ENCODE peak calls at places on chromosomes 2 and 18, in ten cellular contexts. Q is adrenal gland, G is spleen, Y is GM12891, R is A549, K is esophagus squamous epithelium, T is uterus, F is heart left ventricle, P is HepG2, L is tibial nerve. Z is an unnamed sample.

GRCh38 chr2:15643209-15643500 is 51.5 kb downstream of the DDX1 start:
- DNase-seq in Q (no peak), G (no peak), Y (no peak), R (no peak), K (no peak), T (no peak), F (no peak), P (no peak), L (no peak), Z (no peak)

GRCh38 chr2:11873766-11874165 is 127.3 kb downstream of the LPIN1 start:
- DNase-seq in Q (no peak), G (no peak), Y (no peak), R (no peak), K (no peak), T (no peak), F (no peak), P (no peak), L (no peak), Z (no peak)

GRCh38 chr2:64563436-64563938 is 39.4 kb downstream of the AFTPH start:
- DNase-seq in Q (no peak), G (no peak), Y (no peak), R (no peak), K (no peak), T (no peak), F (no peak), P (no peak), L (no peak), Z (no peak)

GRCh38 chr2:85750509-85751299 is 3.1 kb upstream of the ATOH8 start:
- DNase-seq in Q (peak; percentile 80), G (peak; percentile 86), Y (no peak), R (peak; percentile 72), K (peak; percentile 30), T (peak; percentile 70), F (peak; percentile 81), P (peak; percentile 70), L (peak; percentile 81), Z (peak; percentile 68)

GRCh38 chr2:159042115-159042850 is 73.8 kb downstream of the TANC1 start:
- DNase-seq in Q (no peak), G (no peak), Y (no peak), R (no peak), K (no peak), T (no peak), F (no peak), P (no peak), L (no peak), Z (no peak)

GRCh38 chr18:22230403-22231042 is 61.1 kb downstream of the GATA6 start:
- DNase-seq in Q (no peak), G (no peak), Y (no peak), R (peak; percentile 65), K (no peak), T (no peak), F (no peak), P (no peak), L (no peak), Z (peak; percentile 5)

GRCh38 chr18:46660955-46661749 is 4.1 kb upstream of the LOXHD1 start:
- DNase-seq in Q (peak; percentile 44), G (peak; percentile 60), Y (no peak), R (peak; percentile 8), K (no peak), T (no peak), F (no peak), P (peak; percentile 4), L (no peak), Z (no peak)

GRCh38 chr2:16135196-16135912 is 195.0 kb downstream of the MYCN start:
- DNase-seq in Q (no peak), G (no peak), Y (no peak), R (no peak), K (no peak), T (no peak), F (no peak), P (no peak), L (peak; percentile 1), Z (no peak)

GRCh38 chr2:190695739-190696138 is 46.9 kb downstream of the NAB1 start:
- DNase-seq in Q (no peak), G (no peak), Y (no peak), R (no peak), K (no peak), T (no peak), F (no peak), P (no peak), L (no peak), Z (no peak)

GRCh38 chr2:33784488-33784887 is 185.4 kb upstream of the FAM98A start:
- DNase-seq in Q (no peak), G (no peak), Y (no peak), R (no peak), K (no peak), T (no peak), F (no peak), P (no peak), L (no peak), Z (no peak)

GRCh38 chr18:3044931-3045698 is 32.2 kb upstream of the LPIN2 start:
- DNase-seq in Q (peak; percentile 48), G (no peak), Y (no peak), R (peak; percentile 61), K (no peak), T (no peak), F (peak; percentile 44), P (peak; percentile 58), L (peak; percentile 30), Z (no peak)

DNA sequence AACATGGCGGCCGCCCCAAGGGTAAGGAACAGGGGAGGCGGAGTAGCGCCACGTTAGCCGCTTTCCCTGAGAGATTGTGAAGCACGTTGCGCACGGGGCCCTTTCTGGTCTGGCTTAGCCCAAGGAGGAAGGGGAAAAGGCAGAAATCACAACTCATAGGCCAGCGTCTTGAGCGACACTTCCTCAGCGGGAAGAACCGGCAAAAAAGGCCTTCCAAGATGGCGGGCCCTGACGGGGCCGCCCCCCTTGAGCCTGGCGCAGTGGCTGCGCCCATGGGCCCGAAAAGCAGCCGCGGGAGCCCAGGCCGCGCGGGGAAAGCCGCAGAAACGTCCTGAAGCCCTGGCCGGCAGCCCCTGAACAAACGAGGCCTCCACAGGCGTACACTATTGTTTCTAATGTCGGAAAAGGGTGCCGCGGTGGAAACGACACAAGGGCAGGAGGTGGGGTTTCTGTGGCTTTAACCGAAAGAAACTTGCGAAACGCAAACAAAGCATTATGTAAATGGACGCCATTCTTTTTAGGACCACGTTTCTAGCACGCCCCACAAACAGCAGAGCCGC is 919 bp upstream of the PCBP1 start:
- DNase-seq in Q (peak; percentile 73), G (peak; percentile 95), Y (no peak), R (peak; percentile 94), K (peak; percentile 49), T (peak; percentile 71), F (peak; percentile 86), P (peak; percentile 96), L (peak; percentile 76), Z (no peak)
- TF ChIP-seq POLR2A in Q (no peak), G (no peak), Y (peak; percentile 88), R (peak; percentile 83), K (no peak), T (no peak), F (no peak), P (peak; percentile 50), L (no peak), Z (peak; percentile 25)

GRCh38 chr18:49693276-49694005 is 119.9 kb downstream of the ACAA2 start:
- DNase-seq in Q (no peak), G (no peak), Y (no peak), R (no peak), K (no peak), T (no peak), F (no peak), P (no peak), L (no peak), Z (no peak)

GRCh38 chr18:49685231-49685942 is 123.5 kb downstream of the LIPG start:
- DNase-seq in Q (no peak), G (no peak), Y (no peak), R (no peak), K (no peak), T (no peak), F (no peak), P (no peak), L (no peak), Z (no peak)

GRCh38 chr18:49690307-49690706 is 123.0 kb downstream of the ACAA2 start:
- DNase-seq in Q (no peak), G (no peak), Y (no peak), R (peak; percentile 53), K (no peak), T (no peak), F (no peak), P (no peak), L (no peak), Z (peak; percentile 17)

GRCh38 chr18:49694402-49694801 is 118.9 kb downstream of the ACAA2 start:
- DNase-seq in Q (no peak), G (no peak), Y (no peak), R (no peak), K (no peak), T (no peak), F (no peak), P (no peak), L (no peak), Z (no peak)

GRCh38 chr18:49691177-49691608 is 122.1 kb downstream of the ACAA2 start:
- DNase-seq in Q (no peak), G (no peak), Y (no peak), R (peak; percentile 12), K (no peak), T (no peak), F (no peak), P (no peak), L (no peak), Z (peak; percentile 45)
- TF ChIP-seq POLR2A in Q (no peak), G (no peak), Y (no peak), R (no peak), K (no peak), T (no peak), F (no peak), P (no peak), L (no peak), Z (no peak)

DNA sequence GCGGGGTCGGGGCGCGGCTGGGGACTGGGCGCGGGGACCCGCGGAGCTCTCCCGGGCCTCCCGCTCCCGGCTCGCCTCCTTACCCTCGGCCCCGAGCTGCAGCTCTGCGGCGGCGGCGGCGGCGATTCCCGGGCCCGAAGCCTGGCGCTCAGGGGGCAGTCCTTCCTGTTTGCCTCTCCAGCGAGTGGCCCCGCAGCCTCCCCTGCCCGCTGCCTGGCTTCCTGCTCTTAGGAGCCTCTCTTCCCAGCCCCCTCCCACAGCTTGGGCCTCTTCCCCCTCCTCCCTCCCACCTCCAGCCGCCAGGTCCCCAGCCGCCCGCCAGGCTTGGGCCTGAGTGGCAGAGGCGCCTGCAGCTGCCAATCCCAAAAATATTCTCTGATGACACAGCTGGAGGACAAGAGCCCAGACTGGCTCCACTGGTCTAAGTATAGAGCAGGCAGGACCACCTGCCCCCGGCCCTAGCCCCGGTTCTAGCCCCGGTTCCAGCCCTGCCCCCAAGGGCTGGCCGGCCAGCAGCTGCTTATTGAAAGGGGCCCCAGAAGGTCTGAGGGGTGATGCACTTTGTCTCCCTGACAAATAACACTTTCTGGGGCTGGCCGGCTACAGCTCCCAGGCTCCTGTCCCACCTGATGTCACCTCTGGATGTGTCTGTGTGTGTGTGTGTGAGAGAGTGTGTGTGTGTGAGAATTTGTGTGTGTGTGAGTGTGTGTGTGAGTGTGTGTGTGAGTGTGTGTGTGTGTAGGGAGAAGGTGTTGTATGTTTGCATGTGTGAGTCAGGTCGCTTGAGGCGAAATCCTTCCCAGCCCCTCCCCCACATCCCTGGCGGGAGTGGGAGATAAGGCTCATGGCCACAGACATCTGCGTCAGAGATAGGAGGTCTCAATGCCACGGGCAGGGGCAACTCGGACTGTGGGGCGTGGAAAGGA is at the start of gene OBSL1:
- DNase-seq in Q (peak; percentile 90), G (no peak), Y (no peak), R (peak; percentile 71), K (no peak), T (peak; percentile 66), F (peak; percentile 85), P (peak; percentile 90), L (peak; percentile 23), Z (peak; percentile 75)
- TF ChIP-seq POLR2A in Q (peak; percentile 51), G (no peak), Y (no peak), R (peak; percentile 43), K (no peak), T (no peak), F (peak; percentile 39), P (no peak), L (no peak), Z (peak; percentile 50)

GRCh38 chr2:37671013-37671815 is at the start of gene CDC42EP3:
- DNase-seq in Q (peak; percentile 26), G (peak; percentile 94), Y (peak; percentile 70), R (peak; percentile 67), K (no peak), T (peak; percentile 71), F (peak; percentile 83), P (no peak), L (peak; percentile 45), Z (peak; percentile 48)
- TF ChIP-seq POLR2A in Q (peak; percentile 23), G (peak; percentile 22), Y (peak; percentile 70), R (peak; percentile 96), K (no peak), T (peak; percentile 72), F (peak; percentile 84), P (no peak), L (peak; percentile 68), Z (peak; percentile 83)